ENCODE peak calls at places on chromosomes 13 and 19, in eight cellular contexts. One of them, this sample, is unnamed.

GRCh38 chr13:74191036-74191809 is 57.0 kb upstream of the KLF12 start:
- DNase-seq in aorta: no peak
- DNase-seq in germinal center: no peak
- DNase-seq in right atrium auricular region: no peak
- DNase-seq in left ventricle myocardium superior: no peak
- DNase-seq in PC-9: no peak
- DNase-seq in stimulated activated CD4-positive, alpha-beta T cell treated with anti-CD3 and anti-CD28 coated beads, Interleukin-15, amount 100 ng/mL, for 48 hours: no peak
- DNase-seq in right lobe of liver: no peak
- DNase-seq in this sample: no peak

GRCh38 chr19:54670576-54671347 is 8.0 kb downstream of the LILRB4 start:
- DNase-seq in left ventricle myocardium superior: no peak
- DNase-seq in germinal center: no peak
- DNase-seq in right atrium auricular region: no peak
- DNase-seq in PC-9: no peak
- DNase-seq in right lobe of liver: no peak
- DNase-seq in stimulated activated CD4-positive, alpha-beta T cell treated with anti-CD3 and anti-CD28 coated beads, Interleukin-15, amount 100 ng/mL, for 48 hours: no peak
- DNase-seq in aorta: no peak
- DNase-seq in this sample: no peak

GRCh38 chr19:33515921-33516320 is 5.7 kb downstream of the PEPD start:
- DNase-seq in right atrium auricular region: no peak
- DNase-seq in stimulated activated CD4-positive, alpha-beta T cell treated with anti-CD3 and anti-CD28 coated beads, Interleukin-15, amount 100 ng/mL, for 48 hours: no peak
- DNase-seq in germinal center: no peak
- DNase-seq in PC-9: no peak
- DNase-seq in aorta: no peak
- DNase-seq in left ventricle myocardium superior: no peak
- DNase-seq in right lobe of liver: no peak
- DNase-seq in this sample: no peak

GRCh38 chr13:88628882-88629281 is 957.7 kb downstream of the SLITRK5 start:
- DNase-seq in stimulated activated CD4-positive, alpha-beta T cell treated with anti-CD3 and anti-CD28 coated beads, Interleukin-15, amount 100 ng/mL, for 48 hours: no peak
- DNase-seq in aorta: no peak
- DNase-seq in germinal center: no peak
- DNase-seq in right atrium auricular region: no peak
- DNase-seq in PC-9: no peak
- DNase-seq in right lobe of liver: no peak
- DNase-seq in left ventricle myocardium superior: no peak
- DNase-seq in this sample: no peak

GRCh38 chr19:3466630-3467029 is 13.7 kb downstream of the SMIM24 start:
- DNase-seq in germinal center: no peak
- DNase-seq in aorta: no peak
- DNase-seq in stimulated activated CD4-positive, alpha-beta T cell treated with anti-CD3 and anti-CD28 coated beads, Interleukin-15, amount 100 ng/mL, for 48 hours: no peak
- DNase-seq in right lobe of liver: no peak
- DNase-seq in left ventricle myocardium superior: no peak
- DNase-seq in right atrium auricular region: no peak
- DNase-seq in PC-9: no peak
- DNase-seq in this sample: peak; percentile 93

GRCh38 chr13:21638319-21639282 is 32.3 kb upstream of the FGF9 start:
- DNase-seq in aorta: no peak
- DNase-seq in germinal center: peak; percentile 42
- DNase-seq in right lobe of liver: no peak
- DNase-seq in right atrium auricular region: no peak
- DNase-seq in left ventricle myocardium superior: no peak
- DNase-seq in PC-9: peak; percentile 1
- DNase-seq in stimulated activated CD4-positive, alpha-beta T cell treated with anti-CD3 and anti-CD28 coated beads, Interleukin-15, amount 100 ng/mL, for 48 hours: no peak
- DNase-seq in this sample: no peak

GRCh38 chr13:43374621-43375020 is 351.2 kb downstream of the DNAJC15 start:
- DNase-seq in stimulated activated CD4-positive, alpha-beta T cell treated with anti-CD3 and anti-CD28 coated beads, Interleukin-15, amount 100 ng/mL, for 48 hours: no peak
- DNase-seq in aorta: no peak
- DNase-seq in right lobe of liver: no peak
- DNase-seq in left ventricle myocardium superior: no peak
- DNase-seq in germinal center: no peak
- DNase-seq in PC-9: no peak
- DNase-seq in right atrium auricular region: no peak
- DNase-seq in this sample: no peak

GRCh38 chr19:1226522-1227312 is 11.1 kb downstream of the CBARP start:
- DNase-seq in left ventricle myocardium superior: no peak
- DNase-seq in germinal center: no peak
- DNase-seq in right atrium auricular region: no peak
- DNase-seq in right lobe of liver: no peak
- DNase-seq in stimulated activated CD4-positive, alpha-beta T cell treated with anti-CD3 and anti-CD28 coated beads, Interleukin-15, amount 100 ng/mL, for 48 hours: no peak
- DNase-seq in aorta: no peak
- DNase-seq in PC-9: no peak
- DNase-seq in this sample: no peak

GRCh38 chr13:27201661-27202060 is 30.1 kb upstream of the USP12 start:
- DNase-seq in germinal center: no peak
- DNase-seq in stimulated activated CD4-positive, alpha-beta T cell treated with anti-CD3 and anti-CD28 coated beads, Interleukin-15, amount 100 ng/mL, for 48 hours: no peak
- DNase-seq in right atrium auricular region: no peak
- DNase-seq in left ventricle myocardium superior: no peak
- DNase-seq in PC-9: no peak
- DNase-seq in aorta: no peak
- DNase-seq in right lobe of liver: no peak
- DNase-seq in this sample: no peak

GRCh38 chr19:48400018-48400742 is 6.7 kb downstream of the GRIN2D start:
- DNase-seq in PC-9: peak; percentile 31
- DNase-seq in germinal center: no peak
- DNase-seq in aorta: peak; percentile 84
- DNase-seq in right lobe of liver: no peak
- DNase-seq in stimulated activated CD4-positive, alpha-beta T cell treated with anti-CD3 and anti-CD28 coated beads, Interleukin-15, amount 100 ng/mL, for 48 hours: no peak
- DNase-seq in right atrium auricular region: peak; percentile 74
- DNase-seq in left ventricle myocardium superior: peak; percentile 70
- DNase-seq in this sample: no peak

GRCh38 chr13:99968521-99969367 is 2.8 kb downstream of the ZIC5 start:
- DNase-seq in germinal center: no peak
- DNase-seq in PC-9: peak; percentile 29
- DNase-seq in left ventricle myocardium superior: no peak
- DNase-seq in right atrium auricular region: no peak
- DNase-seq in stimulated activated CD4-positive, alpha-beta T cell treated with anti-CD3 and anti-CD28 coated beads, Interleukin-15, amount 100 ng/mL, for 48 hours: no peak
- DNase-seq in right lobe of liver: no peak
- DNase-seq in aorta: no peak
- DNase-seq in this sample: no peak

GRCh38 chr19:55433292-55433691 is 9.8 kb downstream of the SHISA7 start:
- DNase-seq in PC-9: no peak
- DNase-seq in germinal center: no peak
- DNase-seq in aorta: no peak
- DNase-seq in left ventricle myocardium superior: no peak
- DNase-seq in right lobe of liver: no peak
- DNase-seq in stimulated activated CD4-positive, alpha-beta T cell treated with anti-CD3 and anti-CD28 coated beads, Interleukin-15, amount 100 ng/mL, for 48 hours: no peak
- DNase-seq in right atrium auricular region: no peak
- DNase-seq in this sample: no peak

GRCh38 chr19:38674388-38675133 is 27.1 kb downstream of the ACTN4 start:
- DNase-seq in PC-9: no peak
- DNase-seq in stimulated activated CD4-positive, alpha-beta T cell treated with anti-CD3 and anti-CD28 coated beads, Interleukin-15, amount 100 ng/mL, for 48 hours: no peak
- DNase-seq in right lobe of liver: no peak
- DNase-seq in germinal center: no peak
- DNase-seq in aorta: no peak
- DNase-seq in right atrium auricular region: no peak
- DNase-seq in left ventricle myocardium superior: peak; percentile 20
- DNase-seq in this sample: no peak

GRCh38 chr19:46756544-46756888 is 10.3 kb upstream of the STRN4 start:
- DNase-seq in PC-9: no peak
- DNase-seq in stimulated activated CD4-positive, alpha-beta T cell treated with anti-CD3 and anti-CD28 coated beads, Interleukin-15, amount 100 ng/mL, for 48 hours: no peak
- DNase-seq in right atrium auricular region: no peak
- DNase-seq in right lobe of liver: no peak
- DNase-seq in left ventricle myocardium superior: no peak
- DNase-seq in aorta: no peak
- DNase-seq in germinal center: no peak
- DNase-seq in this sample: no peak

This sample was measured in coronary artery.